ENCODE peak calls at places on chromosomes 3 and 15, in eight cellular contexts. One of them, this sample, is unnamed.
A peak's percentile ranks its signal among the peaks of the same experiment; 100 is the strongest.

GRCh38 chr3:132343018-132343612 is 25.9 kb downstream of the ACP3 start:
- DNase-seq in GM23338: peak; percentile 87
- DNase-seq in lower lobe of right lung: no peak
- DNase-seq in dorsolateral prefrontal cortex: no peak
- DNase-seq in OCI-LY7: peak; percentile 77
- DNase-seq in ovary: peak; percentile 60
- DNase-seq in Peyer's patch: no peak
- DNase-seq in hepatocyte: peak; percentile 76
- DNase-seq in this sample: peak; percentile 13

GRCh38 chr15:46681901-46682300 is 1035.4 kb upstream of the SEMA6D start:
- DNase-seq in GM23338: no peak
- DNase-seq in lower lobe of right lung: no peak
- DNase-seq in dorsolateral prefrontal cortex: no peak
- DNase-seq in OCI-LY7: no peak
- DNase-seq in ovary: no peak
- DNase-seq in Peyer's patch: no peak
- DNase-seq in hepatocyte: no peak
- DNase-seq in this sample: no peak

GRCh38 chr15:59313703-59314332 is 58.9 kb downstream of the MYO1E start:
- DNase-seq in GM23338: no peak
- DNase-seq in lower lobe of right lung: peak; percentile 87
- DNase-seq in dorsolateral prefrontal cortex: peak; percentile 60
- DNase-seq in OCI-LY7: no peak
- DNase-seq in ovary: peak; percentile 56
- DNase-seq in Peyer's patch: peak; percentile 35
- DNase-seq in hepatocyte: peak; percentile 73
- DNase-seq in this sample: no peak

GRCh38 chr3:8645717-8646116 is 1.1 kb upstream of the SSUH2 start:
- DNase-seq in GM23338: no peak
- DNase-seq in lower lobe of right lung: no peak
- DNase-seq in dorsolateral prefrontal cortex: no peak
- DNase-seq in OCI-LY7: no peak
- DNase-seq in ovary: no peak
- DNase-seq in Peyer's patch: no peak
- DNase-seq in hepatocyte: no peak
- DNase-seq in this sample: no peak

GRCh38 chr3:113212155-113212844 is 943 bp downstream of the BOC start:
- DNase-seq in GM23338: peak; percentile 52
- DNase-seq in lower lobe of right lung: no peak
- DNase-seq in dorsolateral prefrontal cortex: no peak
- DNase-seq in OCI-LY7: no peak
- DNase-seq in ovary: peak; percentile 55
- DNase-seq in Peyer's patch: no peak
- DNase-seq in hepatocyte: peak; percentile 30
- DNase-seq in this sample: no peak

GRCh38 chr3:150168694-150169093 is 198.0 kb upstream of the PFN2 start:
- DNase-seq in GM23338: no peak
- DNase-seq in lower lobe of right lung: no peak
- DNase-seq in dorsolateral prefrontal cortex: no peak
- DNase-seq in OCI-LY7: no peak
- DNase-seq in ovary: peak; percentile 26
- DNase-seq in Peyer's patch: no peak
- DNase-seq in hepatocyte: no peak
- DNase-seq in this sample: no peak

GRCh38 chr15:58864602-58865419 is 68.7 kb downstream of the SLTM start:
- DNase-seq in GM23338: peak; percentile 80
- DNase-seq in lower lobe of right lung: no peak
- DNase-seq in dorsolateral prefrontal cortex: no peak
- DNase-seq in OCI-LY7: no peak
- DNase-seq in ovary: peak; percentile 58
- DNase-seq in Peyer's patch: no peak
- DNase-seq in hepatocyte: peak; percentile 56
- DNase-seq in this sample: no peak

GRCh38 chr3:71978150-71978721 is 193.3 kb upstream of the PROK2 start:
- DNase-seq in GM23338: no peak
- DNase-seq in lower lobe of right lung: no peak
- DNase-seq in dorsolateral prefrontal cortex: no peak
- DNase-seq in OCI-LY7: no peak
- DNase-seq in ovary: no peak
- DNase-seq in Peyer's patch: no peak
- DNase-seq in hepatocyte: no peak
- DNase-seq in this sample: no peak

GRCh38 chr3:102336130-102336529 is 98.7 kb upstream of the ZPLD1 start:
- DNase-seq in GM23338: no peak
- DNase-seq in lower lobe of right lung: no peak
- DNase-seq in dorsolateral prefrontal cortex: no peak
- DNase-seq in OCI-LY7: no peak
- DNase-seq in ovary: no peak
- DNase-seq in Peyer's patch: no peak
- DNase-seq in hepatocyte: no peak
- DNase-seq in this sample: no peak

GRCh38 chr3:24579008-24579407 is 84.4 kb upstream of the THRB start:
- DNase-seq in GM23338: peak; percentile 30
- DNase-seq in lower lobe of right lung: no peak
- DNase-seq in dorsolateral prefrontal cortex: no peak
- DNase-seq in OCI-LY7: no peak
- DNase-seq in ovary: no peak
- DNase-seq in Peyer's patch: no peak
- DNase-seq in hepatocyte: no peak
- DNase-seq in this sample: no peak

GRCh38 chr15:91946075-91946474 is 92.6 kb downstream of the SLCO3A1 start:
- DNase-seq in GM23338: no peak
- DNase-seq in lower lobe of right lung: no peak
- DNase-seq in dorsolateral prefrontal cortex: no peak
- DNase-seq in OCI-LY7: no peak
- DNase-seq in ovary: no peak
- DNase-seq in Peyer's patch: no peak
- DNase-seq in hepatocyte: no peak
- DNase-seq in this sample: no peak

GRCh38 chr15:40936709-40937666 is 7.8 kb downstream of the DLL4 start:
- DNase-seq in GM23338: no peak
- DNase-seq in lower lobe of right lung: no peak
- DNase-seq in dorsolateral prefrontal cortex: no peak
- DNase-seq in OCI-LY7: peak; percentile 81
- DNase-seq in ovary: no peak
- DNase-seq in Peyer's patch: no peak
- DNase-seq in hepatocyte: no peak
- DNase-seq in this sample: no peak

GRCh38 chr3:118400086-118400485 is 634.6 kb downstream of the IGSF11 start:
- DNase-seq in GM23338: no peak
- DNase-seq in lower lobe of right lung: no peak
- DNase-seq in dorsolateral prefrontal cortex: no peak
- DNase-seq in OCI-LY7: no peak
- DNase-seq in ovary: no peak
- DNase-seq in Peyer's patch: no peak
- DNase-seq in hepatocyte: no peak
- DNase-seq in this sample: no peak

GRCh38 chr3:30122359-30122758 is 484.0 kb upstream of the TGFBR2 start:
- DNase-seq in GM23338: no peak
- DNase-seq in lower lobe of right lung: no peak
- DNase-seq in dorsolateral prefrontal cortex: no peak
- DNase-seq in OCI-LY7: no peak
- DNase-seq in ovary: no peak
- DNase-seq in Peyer's patch: no peak
- DNase-seq in hepatocyte: no peak
- DNase-seq in this sample: no peak

GRCh38 chr3:25156526-25157075 is 271.5 kb upstream of the RARB start:
- DNase-seq in GM23338: peak; percentile 60
- DNase-seq in lower lobe of right lung: no peak
- DNase-seq in dorsolateral prefrontal cortex: no peak
- DNase-seq in OCI-LY7: no peak
- DNase-seq in ovary: no peak
- DNase-seq in Peyer's patch: no peak
- DNase-seq in hepatocyte: peak; percentile 45
- DNase-seq in this sample: no peak

GRCh38 chr3:189186093-189186492 is 14.3 kb downstream of the TPRG1 start:
- DNase-seq in GM23338: no peak
- DNase-seq in lower lobe of right lung: no peak
- DNase-seq in dorsolateral prefrontal cortex: no peak
- DNase-seq in OCI-LY7: no peak
- DNase-seq in ovary: no peak
- DNase-seq in Peyer's patch: no peak
- DNase-seq in hepatocyte: no peak
- DNase-seq in this sample: no peak

GRCh38 chr15:39406485-39406884 is 174.4 kb upstream of the THBS1 start:
- DNase-seq in GM23338: no peak
- DNase-seq in lower lobe of right lung: no peak
- DNase-seq in dorsolateral prefrontal cortex: no peak
- DNase-seq in OCI-LY7: no peak
- DNase-seq in ovary: no peak
- DNase-seq in Peyer's patch: no peak
- DNase-seq in hepatocyte: no peak
- DNase-seq in this sample: no peak

GRCh38 chr15:84714372-84714771 is 1.6 kb downstream of the SEC11A start:
- DNase-seq in GM23338: no peak
- DNase-seq in lower lobe of right lung: no peak
- DNase-seq in dorsolateral prefrontal cortex: no peak
- DNase-seq in OCI-LY7: no peak
- DNase-seq in ovary: no peak
- DNase-seq in Peyer's patch: no peak
- DNase-seq in hepatocyte: no peak
- DNase-seq in this sample: no peak

GRCh38 chr15:84716036-84716732 is at the start of gene SEC11A:
- DNase-seq in GM23338: peak; percentile 96
- DNase-seq in lower lobe of right lung: peak; percentile 97
- DNase-seq in dorsolateral prefrontal cortex: peak; percentile 95
- DNase-seq in OCI-LY7: peak; percentile 96
- DNase-seq in ovary: peak; percentile 88
- DNase-seq in Peyer's patch: peak; percentile 95
- DNase-seq in hepatocyte: peak; percentile 96
- DNase-seq in this sample: peak; percentile 84

GRCh38 chr15:84715442-84716035 is 400 bp downstream of the SEC11A start:
- DNase-seq in GM23338: peak; percentile 54
- DNase-seq in lower lobe of right lung: no peak
- DNase-seq in dorsolateral prefrontal cortex: peak; percentile 42
- DNase-seq in OCI-LY7: peak; percentile 41
- DNase-seq in ovary: no peak
- DNase-seq in Peyer's patch: peak; percentile 38
- DNase-seq in hepatocyte: peak; percentile 59
- DNase-seq in this sample: no peak

DNA sequence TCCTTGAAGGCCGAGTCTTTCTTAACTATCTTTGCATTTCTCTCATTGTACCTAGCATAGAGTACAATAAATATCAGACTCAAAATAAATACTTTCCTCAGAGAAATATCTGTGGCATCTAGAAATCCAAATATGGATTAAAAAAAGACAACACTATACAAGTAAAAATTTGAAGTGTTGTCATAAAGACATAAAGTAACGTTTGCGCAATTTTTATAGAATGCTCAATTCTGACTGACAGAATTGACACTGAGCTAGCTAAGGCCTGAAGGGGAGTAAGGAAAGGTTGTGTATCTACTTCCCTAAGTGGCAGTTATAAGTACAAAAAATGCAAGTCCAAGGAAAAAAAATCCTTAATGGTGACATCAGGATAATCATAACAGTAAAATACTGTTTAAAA is 1.1 kb downstream of the SEC11A start:
- DNase-seq in GM23338: no peak
- DNase-seq in lower lobe of right lung: no peak
- DNase-seq in dorsolateral prefrontal cortex: no peak
- DNase-seq in OCI-LY7: no peak
- DNase-seq in ovary: no peak
- DNase-seq in Peyer's patch: no peak
- DNase-seq in hepatocyte: no peak
- DNase-seq in this sample: no peak
- H3K27ac ChIP-seq in GM23338: peak overlapping the region; percentile 96
- H3K27ac ChIP-seq in lower lobe of right lung: no peak overlapping the region
- H3K27ac ChIP-seq in dorsolateral prefrontal cortex: no peak overlapping the region
- H3K27ac ChIP-seq in OCI-LY7: no peak overlapping the region
- H3K27ac ChIP-seq in ovary: no peak overlapping the region
- H3K27ac ChIP-seq in Peyer's patch: no peak overlapping the region
- H3K27ac ChIP-seq in hepatocyte: peak overlapping the region; percentile 96
- H3K27ac ChIP-seq in this sample: no peak overlapping the region

DNA sequence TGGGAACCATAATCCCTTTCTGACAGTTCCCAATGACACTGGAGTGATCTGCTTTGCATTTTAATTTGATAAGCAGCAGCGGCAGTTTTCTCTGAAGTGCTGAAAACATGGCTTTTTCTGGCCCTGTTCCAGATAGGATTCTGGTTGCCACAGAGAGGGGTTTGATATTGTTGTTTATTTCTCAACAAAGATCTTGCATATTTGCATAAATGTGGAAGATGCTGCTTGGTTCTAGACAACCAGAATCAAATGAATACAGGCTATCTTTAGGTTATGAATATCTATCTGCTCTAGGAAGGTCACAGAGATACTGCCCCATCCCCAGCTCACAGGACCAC is 137.1 kb downstream of the ZNF609 start:
- DNase-seq in GM23338: no peak
- DNase-seq in lower lobe of right lung: no peak
- DNase-seq in dorsolateral prefrontal cortex: no peak
- DNase-seq in OCI-LY7: no peak
- DNase-seq in ovary: no peak
- DNase-seq in Peyer's patch: no peak
- DNase-seq in hepatocyte: no peak
- DNase-seq in this sample: peak; percentile 2
- H3K27ac ChIP-seq in GM23338: no peak overlapping the region
- H3K27ac ChIP-seq in lower lobe of right lung: peak overlapping the region; percentile 16
- H3K27ac ChIP-seq in dorsolateral prefrontal cortex: no peak overlapping the region
- H3K27ac ChIP-seq in OCI-LY7: no peak overlapping the region
- H3K27ac ChIP-seq in ovary: no peak overlapping the region
- H3K27ac ChIP-seq in Peyer's patch: peak overlapping the region; percentile 57
- H3K27ac ChIP-seq in hepatocyte: no peak overlapping the region
- H3K27ac ChIP-seq in this sample: peak overlapping the region; percentile 65

DNA sequence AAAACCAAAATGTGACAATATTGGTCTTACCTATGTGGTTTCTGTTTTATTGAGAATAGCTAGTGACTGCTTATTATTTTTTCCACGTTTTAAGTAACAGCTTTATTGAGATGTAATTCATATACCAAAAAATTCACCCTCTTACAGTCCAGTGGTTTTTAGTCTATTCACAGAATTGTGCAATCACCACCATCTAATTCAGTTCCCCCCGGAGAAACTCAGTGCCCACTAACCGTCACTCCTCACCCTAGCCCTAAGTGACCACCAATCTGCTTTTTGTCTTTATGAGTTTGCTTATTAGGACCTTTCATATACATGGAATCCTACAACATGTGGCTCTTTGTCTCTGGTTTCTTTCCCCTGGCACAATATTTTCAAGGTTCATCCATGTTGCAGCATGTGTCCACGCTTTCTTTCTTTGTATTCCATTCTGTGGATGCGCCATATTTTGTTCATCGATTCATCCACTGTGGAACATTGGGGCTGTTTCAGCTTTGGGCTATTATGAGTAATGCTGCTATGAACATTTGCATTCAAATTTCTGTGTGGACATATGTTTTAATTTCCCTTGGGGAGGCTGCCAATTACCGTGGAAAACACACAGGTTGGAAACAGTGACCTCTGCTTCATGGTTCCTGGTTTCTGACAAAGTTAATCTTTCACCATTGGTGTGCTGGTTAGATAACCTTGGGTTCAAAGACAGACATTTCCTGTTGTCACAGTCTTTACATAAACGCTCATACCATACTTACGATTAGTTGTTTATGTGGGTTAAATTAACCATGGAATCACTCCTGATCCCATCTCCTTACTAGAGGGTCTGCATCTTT is 3.2 kb upstream of the BCL2L10 start:
- DNase-seq in GM23338: no peak
- DNase-seq in lower lobe of right lung: no peak
- DNase-seq in dorsolateral prefrontal cortex: no peak
- DNase-seq in OCI-LY7: no peak
- DNase-seq in ovary: no peak
- DNase-seq in Peyer's patch: no peak
- DNase-seq in hepatocyte: no peak
- DNase-seq in this sample: no peak
- H3K27ac ChIP-seq in GM23338: no peak overlapping the region
- H3K27ac ChIP-seq in lower lobe of right lung: no peak overlapping the region
- H3K27ac ChIP-seq in dorsolateral prefrontal cortex: no peak overlapping the region
- H3K27ac ChIP-seq in OCI-LY7: no peak overlapping the region
- H3K27ac ChIP-seq in ovary: no peak overlapping the region
- H3K27ac ChIP-seq in Peyer's patch: peak overlapping the region; percentile 67
- H3K27ac ChIP-seq in hepatocyte: peak overlapping the region; percentile 66
- H3K27ac ChIP-seq in this sample: no peak overlapping the region

GRCh38 chr3:58058654-58059263 is 50.5 kb downstream of the FLNB start:
- DNase-seq in GM23338: no peak
- DNase-seq in lower lobe of right lung: no peak
- DNase-seq in dorsolateral prefrontal cortex: no peak
- DNase-seq in OCI-LY7: no peak
- DNase-seq in ovary: no peak
- DNase-seq in Peyer's patch: no peak
- DNase-seq in hepatocyte: no peak
- DNase-seq in this sample: no peak
- H3K27ac ChIP-seq in GM23338: peak overlapping the region; percentile 88
- H3K27ac ChIP-seq in lower lobe of right lung: peak overlapping the region; percentile 15
- H3K27ac ChIP-seq in dorsolateral prefrontal cortex: no peak overlapping the region
- H3K27ac ChIP-seq in OCI-LY7: no peak overlapping the region
- H3K27ac ChIP-seq in ovary: no peak overlapping the region
- H3K27ac ChIP-seq in Peyer's patch: peak overlapping the region; percentile 73
- H3K27ac ChIP-seq in hepatocyte: peak overlapping the region; percentile 95
- H3K27ac ChIP-seq in this sample: no peak overlapping the region

This sample was measured in CD8-positive, alpha-beta T cell.